ENCODE peak calls at places on chromosomes 3 and 15, in eight cellular contexts. Y is K562; N is left cardiac atrium; D is CD8-positive, alpha-beta T cell; T is left lung; C is RWPE2; V is aorta; L is activated CD8-positive, alpha-beta T cell treated with anti-CD3 and anti-CD28 coated beads, Interleukin-2, amount 10 ng/mL, durations not matched to agents 7 days and 5 days. U is an unnamed sample.

GRCh38 chr3:158313344-158313927 is 203.5 kb downstream of the RSRC1 start:
- ATAC-seq in Y (peak), N (no peak), D (no peak), T (no peak), C (peak), V (no peak), L (no peak), U (no peak)

GRCh38 chr3:161770532-161771386 is 274.2 kb downstream of the OTOL1 start:
- ATAC-seq in Y (no peak), N (no peak), D (no peak), T (no peak), C (no peak), V (no peak), L (no peak), U (no peak)

GRCh38 chr3:13002398-13003124 is 70.7 kb downstream of the IQSEC1 start:
- ATAC-seq in Y (peak), N (no peak), D (peak), T (no peak), C (no peak), V (no peak), L (peak), U (no peak)

GRCh38 chr15:89150762-89151305 is 62.6 kb downstream of the ABHD2 start:
- ATAC-seq in Y (no peak), N (no peak), D (no peak), T (peak), C (no peak), V (no peak), L (no peak), U (no peak)

GRCh38 chr15:69497076-69497475 is 44.5 kb downstream of the RPLP1 start:
- ATAC-seq in Y (no peak), N (no peak), D (no peak), T (no peak), C (no peak), V (no peak), L (no peak), U (no peak)

GRCh38 chr3:146577662-146578061 is 27.5 kb downstream of the PLSCR5 start:
- ATAC-seq in Y (peak), N (no peak), D (peak), T (peak), C (peak), V (no peak), L (peak), U (peak)

GRCh38 chr3:33810545-33810944 is 12.1 kb downstream of the PDCD6IP start:
- ATAC-seq in Y (peak), N (no peak), D (no peak), T (no peak), C (no peak), V (no peak), L (no peak), U (no peak)

GRCh38 chr3:193997228-193998192 is 138.4 kb upstream of the HES1 start:
- ATAC-seq in Y (peak), N (peak), D (no peak), T (peak), C (no peak), V (peak), L (no peak), U (no peak)

GRCh38 chr3:16449369-16449768 is 64.1 kb downstream of the RFTN1 start:
- ATAC-seq in Y (no peak), N (no peak), D (no peak), T (no peak), C (no peak), V (no peak), L (no peak), U (no peak)

GRCh38 chr3:179826247-179826637 is 173.4 kb downstream of the USP13 start:
- ATAC-seq in Y (no peak), N (no peak), D (no peak), T (no peak), C (no peak), V (no peak), L (no peak), U (no peak)

GRCh38 chr3:126954141-126954845 is 28.6 kb upstream of the PLXNA1 start:
- ATAC-seq in Y (no peak), N (no peak), D (no peak), T (no peak), C (no peak), V (no peak), L (no peak), U (no peak)

GRCh38 chr3:129553771-129554170 is 10.8 kb downstream of the H1-8 start:
- ATAC-seq in Y (peak), N (no peak), D (no peak), T (peak), C (no peak), V (no peak), L (peak), U (no peak)

U was measured in gastroesophageal sphincter.